ENCODE peak calls at places on chromosomes 1 and 21, in seven cellular contexts. H is CD8-positive, alpha-beta T cell; K is pancreas; E is esophagus squamous epithelium; N is tibial nerve; Z is psoas muscle; T is ovary. Y is an unnamed sample. For H3K36me3, the result is how much of the 10 kb centered on the place peaks cover.

GRCh38 chr1:165659581-165659895 is 28.5 kb downstream of the MGST3 start:
- DNase-seq in N (no peak), K (no peak), Z (no peak), T (no peak), H (no peak), E (no peak), Y (no peak)

GRCh38 chr1:15803380-15803779 is 4.1 kb downstream of the UQCRHL start:
- DNase-seq in E (no peak), Z (no peak), H (no peak), T (no peak), K (peak), N (no peak), Y (no peak)

GRCh38 chr1:20709868-20710267 is 7.9 kb downstream of the KIF17 start:
- DNase-seq in T (no peak), E (no peak), N (no peak), H (no peak), Z (no peak), K (no peak), Y (no peak)

GRCh38 chr1:181255270-181255929 is 166.9 kb downstream of the IER5 start:
- DNase-seq in T (no peak), K (peak), H (no peak), E (no peak), Z (no peak), N (no peak), Y (no peak)

GRCh38 chr1:119714583-119714982 is 2.8 kb downstream of the PHGDH start:
- DNase-seq in H (no peak), Z (peak), T (no peak), K (no peak), E (no peak), N (no peak), Y (no peak)

GRCh38 chr1:44723496-44724407 is 7.2 kb downstream of the RNU5D-1 start:
- DNase-seq in H (peak), Z (no peak), E (no peak), K (no peak), T (peak), N (no peak), Y (no peak)

GRCh38 chr1:178192686-178193085 is 98.8 kb downstream of the RASAL2 start:
- DNase-seq in K (peak), H (no peak), N (no peak), Z (no peak), T (no peak), E (no peak), Y (no peak)

GRCh38 chr1:101520302-101520701 is 283.5 kb downstream of the S1PR1 start:
- DNase-seq in E (no peak), Z (no peak), N (no peak), H (no peak), T (no peak), K (no peak), Y (no peak)

GRCh38 chr1:167904641-167905040 is 9.3 kb downstream of the ADCY10 start:
- DNase-seq in E (no peak), N (no peak), K (no peak), T (no peak), H (no peak), Z (no peak), Y (no peak)

GRCh38 chr1:153547560-153548551 is 1.2 kb downstream of the S100A3 start:
- DNase-seq in E (no peak), H (no peak), Z (peak), T (no peak), N (no peak), K (no peak), Y (peak)

GRCh38 chr1:175715791-175716190 is 27.6 kb downstream of the TNR start:
- DNase-seq in N (no peak), H (no peak), Z (no peak), K (peak), T (no peak), E (no peak), Y (no peak)

GRCh38 chr1:46601257-46602007 is 2.6 kb downstream of the MKNK1 start:
- DNase-seq in T (no peak), N (no peak), Z (no peak), K (peak), E (no peak), H (no peak), Y (no peak)

GRCh38 chr1:226662704-226663326 is 76.3 kb downstream of the ITPKB start:
- DNase-seq in N (peak), Z (peak), K (peak), E (peak), H (peak), T (peak), Y (peak)

GRCh38 chr1:63674238-63674864 is 81.1 kb downstream of the PGM1 start:
- DNase-seq in Z (peak), H (no peak), E (no peak), N (peak), T (peak), K (peak), Y (peak)

GRCh38 chr1:155607708-155608107 is 2.3 kb upstream of the MSTO1 start:
- DNase-seq in Z (no peak), E (no peak), T (no peak), K (no peak), N (no peak), H (no peak), Y (no peak)

GRCh38 chr1:22597996-22598395 is 34.7 kb downstream of the EPHA8 start:
- DNase-seq in N (no peak), K (no peak), T (no peak), H (no peak), Z (peak), E (no peak), Y (no peak)

GRCh38 chr21:14877581-14878228 is 187.1 kb downstream of the NRIP1 start:
- DNase-seq in N (no peak), T (no peak), K (no peak), H (no peak), E (no peak), Z (no peak), Y (no peak)

GRCh38 chr1:167734227-167734626 is 12.4 kb downstream of the MPZL1 start:
- DNase-seq in H (no peak), Z (no peak), K (no peak), E (no peak), N (no peak), T (no peak), Y (no peak)

GRCh38 chr1:158180741-158181576 is at the start of gene CD1D:
- DNase-seq in T (peak), H (no peak), Z (peak), E (no peak), N (no peak), K (no peak), Y (peak)

GRCh38 chr1:97711858-97712257 is 209.0 kb downstream of the DPYD start:
- DNase-seq in T (no peak), N (no peak), H (no peak), K (no peak), Z (no peak), E (no peak), Y (no peak)

GRCh38 chr1:203117611-203118575 is 9.6 kb upstream of the ADORA1 start:
- DNase-seq in N (peak), T (peak), K (peak), E (no peak), Z (peak), H (no peak), Y (peak)

GRCh38 chr1:89525169-89525855 is 683 bp downstream of the LRRC8B start:
- DNase-seq in T (no peak), K (no peak), H (peak), N (peak), Z (peak), E (no peak), Y (peak)

GRCh38 chr1:187871177-187871576 is 1042.4 kb downstream of the PLA2G4A start:
- DNase-seq in Z (no peak), N (no peak), E (no peak), T (no peak), K (no peak), H (no peak), Y (no peak)

GRCh38 chr1:204760350-204761134 is 75.0 kb upstream of the LRRN2 start:
- DNase-seq in H (no peak), K (no peak), Z (no peak), E (no peak), N (no peak), T (no peak), Y (no peak)

GRCh38 chr1:159924025-159924790 is 1.1 kb downstream of the TAGLN2 start:
- DNase-seq in E (peak), H (peak), K (peak), N (peak), Z (peak), T (peak), Y (peak)

GRCh38 chr1:112700290-112701226 is 6.4 kb downstream of the RHOC start:
- DNase-seq in E (peak), Z (peak), N (peak), H (peak), T (peak), K (peak), Y (peak)

GRCh38 chr1:39642796-39643195 is 3.4 kb upstream of the HEYL start:
- DNase-seq in Z (no peak), E (no peak), K (no peak), H (no peak), N (no peak), T (no peak), Y (peak)

GRCh38 chr1:2206813-2207488 is 12.4 kb upstream of the FAAP20 start:
- DNase-seq in E (no peak), H (no peak), K (peak), Z (peak), T (no peak), N (no peak), Y (peak)

GRCh38 chr21:17976139-17976538 is 157.0 kb upstream of the C21orf91 start:
- DNase-seq in N (no peak), T (no peak), H (no peak), Z (no peak), K (no peak), E (no peak), Y (no peak)

GRCh38 chr1:182495002-182495401 is 45.1 kb downstream of the RGSL1 start:
- DNase-seq in Z (no peak), E (no peak), N (no peak), K (no peak), H (no peak), T (no peak), Y (no peak)

GRCh38 chr1:28193701-28194161 is 17.2 kb upstream of the PTAFR start:
- DNase-seq in E (no peak), H (no peak), N (no peak), Z (peak), T (no peak), K (no peak), Y (no peak)

GRCh38 chr1:113871597-113872113 is at the start of gene PTPN22:
- DNase-seq in K (no peak), Z (no peak), H (peak), N (no peak), E (no peak), T (no peak), Y (peak)

GRCh38 chr1:16158025-16158424 is 2.2 kb upstream of the EPHA2 start:
- DNase-seq in H (peak), T (no peak), E (no peak), N (no peak), K (no peak), Z (no peak), Y (no peak)

GRCh38 chr1:20187103-20187812 is 940 bp upstream of the PLA2G2C start:
- DNase-seq in N (no peak), Z (no peak), K (peak), E (no peak), T (no peak), H (peak), Y (no peak)

GRCh38 chr21:37153935-37154350 is 80.9 kb downstream of the TTC3 start:
- DNase-seq in K (peak), T (peak), H (no peak), E (no peak), N (no peak), Z (peak), Y (no peak)

GRCh38 chr21:37155216-37155615 is 82.2 kb downstream of the TTC3 start:
- DNase-seq in E (no peak), N (no peak), Z (no peak), K (no peak), T (no peak), H (no peak), Y (no peak)

GRCh38 chr21:37159949-37160348 is 86.9 kb downstream of the TTC3 start:
- DNase-seq in E (no peak), T (no peak), N (no peak), Z (no peak), K (no peak), H (no peak), Y (no peak)

GRCh38 chr21:37157938-37158337 is 84.9 kb downstream of the TTC3 start:
- DNase-seq in K (no peak), E (no peak), T (no peak), N (no peak), H (no peak), Z (no peak), Y (no peak)

DNA sequence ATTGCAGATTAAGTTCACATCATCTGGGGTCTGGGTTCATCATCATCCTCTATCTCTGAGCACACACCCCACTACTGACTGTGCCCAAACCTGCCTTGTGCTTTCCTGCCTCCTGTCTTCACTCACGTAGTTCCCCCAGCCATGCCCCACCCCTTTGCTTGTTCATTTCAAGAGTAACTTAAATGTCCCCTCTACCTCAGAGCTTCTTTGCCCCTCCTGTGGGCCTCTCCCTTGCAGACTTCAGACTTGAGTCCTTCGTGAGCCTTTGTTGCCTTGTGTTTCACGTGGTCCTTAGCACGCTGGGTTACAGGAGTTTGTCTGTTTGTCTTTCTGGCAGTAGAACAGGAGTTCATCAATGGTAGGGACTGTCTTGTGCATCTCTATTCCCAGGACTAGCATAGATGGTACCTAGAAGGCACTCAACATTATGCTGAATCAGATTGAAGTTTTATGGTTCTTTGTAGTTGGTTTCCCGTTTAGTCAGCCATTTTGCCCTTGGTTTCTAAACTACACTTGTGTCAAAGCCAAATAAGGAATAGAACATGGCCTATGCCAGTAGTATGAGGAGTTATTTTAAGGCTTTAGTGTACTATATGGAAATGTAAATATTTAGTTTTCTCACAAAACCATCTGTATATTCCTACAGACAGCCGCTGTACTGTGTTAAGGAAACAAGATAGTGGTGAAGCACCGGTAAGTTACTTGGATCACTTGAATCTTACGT is 86.2 kb downstream of the TTC3 start:
- DNase-seq in N (no peak), T (no peak), E (no peak), K (no peak), H (no peak), Z (no peak), Y (no peak)
- H3K36me3 ChIP-seq in N (under half), T (under half), E (half or more), K (under half), H (under half), Z (under half), Y (under half)

DNA sequence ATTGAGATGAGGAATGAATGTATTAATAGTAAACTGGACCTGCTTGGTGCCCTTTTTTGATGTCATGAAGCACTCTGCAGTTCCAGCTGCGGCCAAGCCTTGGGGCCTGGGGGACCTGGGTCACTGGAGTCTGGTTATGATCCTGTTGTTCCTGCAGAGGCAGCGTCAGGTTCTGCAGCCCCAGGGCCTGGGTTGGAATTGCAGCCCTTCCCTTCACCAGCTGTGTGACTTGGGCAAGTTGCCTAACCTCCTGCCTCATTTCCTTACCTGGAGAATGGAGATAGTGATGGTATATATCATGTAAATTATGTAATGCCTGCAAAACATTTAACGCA is 9.1 kb upstream of the ATP5PO start:
- DNase-seq in T (no peak), Z (no peak), K (no peak), N (no peak), H (no peak), E (no peak), Y (no peak)
- H3K27ac ChIP-seq in T (no peak), Z (no peak), K (no peak), N (peak), H (no peak), E (no peak), Y (no peak)

DNA sequence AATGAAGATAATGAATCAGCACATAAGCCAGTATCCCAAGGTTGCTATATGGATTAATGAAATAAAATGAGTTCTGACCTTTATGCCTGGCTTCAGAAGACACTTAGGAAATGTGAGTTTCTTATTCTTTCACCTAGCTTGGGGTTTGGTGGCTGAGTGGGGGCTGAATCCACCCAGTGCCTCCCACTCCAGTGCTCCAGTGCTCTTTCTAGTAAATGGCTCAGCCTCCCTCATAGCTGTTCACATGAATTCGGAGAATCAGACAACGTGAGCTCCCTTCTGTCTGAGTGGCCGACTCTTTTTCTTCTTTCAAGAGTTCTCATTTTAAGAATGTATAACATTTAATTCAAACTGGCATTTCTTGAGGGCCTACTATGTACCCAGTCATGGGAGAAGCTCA is 43.5 kb downstream of the TRABD2B start:
- DNase-seq in K (no peak), T (no peak), Z (no peak), N (no peak), H (no peak), E (no peak), Y (no peak)
- H3K4me3 ChIP-seq in K (no peak), T (no peak), Z (no peak), N (no peak), H (no peak), E (no peak), Y (no peak)

DNA sequence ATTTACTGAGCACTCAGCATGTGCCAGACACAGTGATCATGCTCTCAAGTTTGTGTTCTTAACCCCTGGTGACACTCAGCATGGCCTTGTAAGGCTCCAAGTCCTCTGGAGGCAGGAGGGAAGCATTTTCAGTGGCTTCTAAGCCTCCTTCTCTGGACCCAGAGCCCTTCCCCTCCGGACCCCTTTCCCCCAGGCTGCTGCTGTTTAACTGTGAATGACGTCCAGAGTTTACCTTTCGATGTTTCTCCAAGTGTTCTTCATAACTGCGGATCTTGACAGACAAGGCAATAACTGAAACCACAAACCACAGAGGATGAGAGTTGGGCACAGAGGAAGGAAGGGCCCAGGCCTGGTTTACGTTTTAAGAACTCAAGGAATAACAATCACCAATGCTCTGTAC is 6.5 kb downstream of the MRPS15 start:
- DNase-seq in E (no peak), H (no peak), Z (no peak), N (no peak), K (no peak), T (no peak), Y (no peak)
- H3K36me3 ChIP-seq in E (half or more), H (under half), Z (under half), N (under half), K (under half), T (under half), Y (under half)

GRCh38 chr1:244672961-244673695 is 20.2 kb downstream of the DESI2 start:
- DNase-seq in Z (no peak), H (no peak), T (peak), K (no peak), E (no peak), N (no peak), Y (no peak)
- H3K27ac ChIP-seq in Z (peak), H (no peak), T (no peak), K (no peak), E (peak), N (no peak), Y (no peak)

GRCh38 chr1:156675715-156676311 is 1.4 kb downstream of the NES start:
- DNase-seq in K (no peak), H (no peak), Z (no peak), T (no peak), N (no peak), E (no peak), Y (no peak)
- H3K4me3 ChIP-seq in K (no peak), H (no peak), Z (peak), T (peak), N (peak), E (peak), Y (no peak)

Y was measured in aorta.